ENCODE peak calls at places on chromosomes 11 and 22, in eight cellular contexts. I, J, P, S, C, Z, Y and D are unnamed samples.

GRCh38 chr11:129613076-129613475 is 202.6 kb upstream of the TMEM45B start:
- DNase-seq in I (no peak), J (no peak), P (no peak), S (no peak), C (no peak), Z (no peak), Y (no peak), D (no peak)

GRCh38 chr11:115869131-115869530 is 364.9 kb upstream of the CADM1 start:
- DNase-seq in I (no peak), J (no peak), P (no peak), S (no peak), C (no peak), Z (no peak), Y (no peak), D (no peak)

GRCh38 chr22:38609371-38609770 is 39.4 kb upstream of the DMC1 start:
- DNase-seq in I (no peak), J (no peak), P (no peak), S (no peak), C (no peak), Z (no peak), Y (no peak), D (no peak)

GRCh38 chr11:129992161-129992944 is 10.3 kb downstream of the PRDM10 start:
- DNase-seq in I (peak), J (no peak), P (peak), S (peak), C (no peak), Z (peak), Y (peak), D (peak)

GRCh38 chr11:94106699-94107098 is 21.9 kb upstream of the PANX1 start:
- DNase-seq in I (no peak), J (no peak), P (no peak), S (no peak), C (no peak), Z (no peak), Y (no peak), D (no peak)

GRCh38 chr11:115674176-115674575 is 170.0 kb upstream of the CADM1 start:
- DNase-seq in I (no peak), J (peak), P (no peak), S (no peak), C (no peak), Z (no peak), Y (no peak), D (no peak)

GRCh38 chr11:35487532-35488078 is 37.8 kb downstream of the PAMR1 start:
- DNase-seq in I (no peak), J (no peak), P (peak), S (peak), C (no peak), Z (no peak), Y (no peak), D (peak)

GRCh38 chr11:27926981-27927481 is 180.9 kb downstream of the KIF18A start:
- DNase-seq in I (no peak), J (no peak), P (no peak), S (no peak), C (no peak), Z (no peak), Y (no peak), D (no peak)

GRCh38 chr11:119729581-119730346 is 764 bp upstream of the NECTIN1 start:
- DNase-seq in I (peak), J (peak), P (peak), S (peak), C (no peak), Z (peak), Y (peak), D (peak)

GRCh38 chr22:45321827-45322226 is 12.1 kb downstream of the FAM118A start:
- DNase-seq in I (no peak), J (no peak), P (no peak), S (no peak), C (no peak), Z (no peak), Y (no peak), D (no peak)

GRCh38 chr11:64876835-64877341 is 1.5 kb downstream of the EHD1 start:
- DNase-seq in I (peak), J (no peak), P (peak), S (peak), C (no peak), Z (peak), Y (peak), D (no peak)

GRCh38 chr11:106507645-106508306 is 430.3 kb downstream of the AASDHPPT start:
- DNase-seq in I (no peak), J (no peak), P (no peak), S (no peak), C (no peak), Z (no peak), Y (no peak), D (no peak)

GRCh38 chr11:112881461-112881860 is 79.8 kb upstream of the NCAM1 start:
- DNase-seq in I (peak), J (peak), P (no peak), S (peak), C (no peak), Z (peak), Y (peak), D (peak)

GRCh38 chr11:118084247-118084646 is 2.5 kb downstream of the SMIM35 start:
- DNase-seq in I (peak), J (no peak), P (no peak), S (no peak), C (no peak), Z (peak), Y (peak), D (no peak)

GRCh38 chr22:44353063-44353440 is 40.3 kb upstream of the SHISAL1 start:
- DNase-seq in I (no peak), J (peak), P (no peak), S (no peak), C (no peak), Z (no peak), Y (no peak), D (no peak)

GRCh38 chr22:27349456-27349855 is 452.1 kb downstream of the MN1 start:
- DNase-seq in I (no peak), J (no peak), P (no peak), S (no peak), C (no peak), Z (no peak), Y (no peak), D (no peak)

GRCh38 chr11:69013009-69013951 is at the start of gene MRGPRF:
- DNase-seq in I (peak), J (peak), P (no peak), S (peak), C (no peak), Z (peak), Y (peak), D (peak)

GRCh38 chr11:23313001-23313400 is 452.7 kb upstream of the CCDC179 start:
- DNase-seq in I (no peak), J (no peak), P (no peak), S (no peak), C (no peak), Z (no peak), Y (no peak), D (no peak)

GRCh38 chr22:30314918-30315317 is 11.8 kb downstream of the TBC1D10A start:
- DNase-seq in I (no peak), J (no peak), P (no peak), S (no peak), C (peak), Z (no peak), Y (no peak), D (no peak)

GRCh38 chr22:30290679-30291333 is 1.5 kb upstream of the CASTOR1 start:
- DNase-seq in I (peak), J (peak), P (peak), S (peak), C (no peak), Z (peak), Y (peak), D (peak)

GRCh38 chr11:44793350-44794090 is 66.8 kb downstream of the TSPAN18 start:
- DNase-seq in I (no peak), J (no peak), P (no peak), S (no peak), C (no peak), Z (no peak), Y (no peak), D (peak)

GRCh38 chr11:108882211-108882831 is 217.5 kb downstream of the DDX10 start:
- DNase-seq in I (no peak), J (no peak), P (no peak), S (no peak), C (no peak), Z (no peak), Y (no peak), D (no peak)

GRCh38 chr11:33716236-33716635 is 15.6 kb upstream of the C11orf91 start:
- DNase-seq in I (no peak), J (no peak), P (peak), S (no peak), C (no peak), Z (no peak), Y (no peak), D (no peak)

GRCh38 chr11:79374707-79375106 is 66.1 kb downstream of the TENM4 start:
- DNase-seq in I (no peak), J (no peak), P (no peak), S (no peak), C (no peak), Z (no peak), Y (no peak), D (no peak)

GRCh38 chr11:123218451-123218850 is 23.4 kb upstream of the CLMP start:
- DNase-seq in I (no peak), J (no peak), P (no peak), S (no peak), C (no peak), Z (no peak), Y (no peak), D (no peak)

GRCh38 chr11:432501-433100 is 9.2 kb downstream of the ANO9 start:
- DNase-seq in I (no peak), J (no peak), P (no peak), S (no peak), C (no peak), Z (no peak), Y (no peak), D (no peak)

GRCh38 chr11:75468534-75469340 is 35.7 kb upstream of the KLHL35 start:
- DNase-seq in I (peak), J (peak), P (peak), S (peak), C (no peak), Z (peak), Y (no peak), D (peak)

GRCh38 chr22:37269930-37270678 is 12.2 kb upstream of the CYTH4 start:
- DNase-seq in I (no peak), J (no peak), P (no peak), S (no peak), C (no peak), Z (no peak), Y (no peak), D (no peak)

GRCh38 chr11:44623321-44623715 is 57.9 kb downstream of the CD82 start:
- DNase-seq in I (peak), J (peak), P (peak), S (peak), C (peak), Z (peak), Y (peak), D (peak)

GRCh38 chr11:13276454-13276851 is 1.1 kb upstream of the BMAL1 start:
- DNase-seq in I (no peak), J (no peak), P (no peak), S (no peak), C (no peak), Z (peak), Y (no peak), D (no peak)

GRCh38 chr11:13277719-13278619 is at the start of gene BMAL1:
- DNase-seq in I (peak), J (peak), P (no peak), S (peak), C (peak), Z (peak), Y (peak), D (peak)

GRCh38 chr11:13278620-13279486 is 1.3 kb downstream of the BMAL1 start:
- DNase-seq in I (no peak), J (no peak), P (peak), S (no peak), C (peak), Z (peak), Y (no peak), D (no peak)

GRCh38 chr11:13279487-13279834 is 1.9 kb downstream of the BMAL1 start:
- DNase-seq in I (no peak), J (no peak), P (no peak), S (no peak), C (no peak), Z (no peak), Y (no peak), D (no peak)

GRCh38 chr11:13276852-13277718 is 505 bp upstream of the BMAL1 start:
- DNase-seq in I (peak), J (peak), P (peak), S (peak), C (peak), Z (peak), Y (peak), D (peak)
- TF ChIP-seq POLR2A in I (peak), J (peak), P (no peak), S (peak), C (peak), Z (peak), Y (no peak), D (peak)

DNA sequence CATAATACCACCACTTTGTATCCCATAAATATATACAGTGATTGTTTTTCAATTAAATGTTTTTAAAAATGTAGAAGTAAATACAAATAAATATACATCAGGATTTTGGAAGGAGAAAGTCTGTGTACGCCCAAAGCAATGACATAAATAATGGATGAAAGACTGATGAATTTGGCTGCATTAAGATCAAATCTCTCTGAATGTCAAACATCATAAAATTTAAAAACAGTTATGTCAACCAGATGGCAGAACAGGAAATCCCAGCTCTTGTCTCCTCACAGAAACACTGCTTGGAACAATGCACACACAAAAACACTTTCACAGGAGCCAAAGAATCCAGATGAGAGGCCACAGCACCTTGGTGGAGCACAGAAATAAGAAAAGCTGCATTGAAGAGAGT is 332.9 kb downstream of the NTM start:
- DNase-seq in I (no peak), J (no peak), P (no peak), S (no peak), C (no peak), Z (no peak), Y (no peak), D (no peak)
- TF ChIP-seq POLR2A in I (no peak), J (no peak), P (no peak), S (no peak), C (no peak), Z (no peak), Y (no peak), D (no peak)

DNA sequence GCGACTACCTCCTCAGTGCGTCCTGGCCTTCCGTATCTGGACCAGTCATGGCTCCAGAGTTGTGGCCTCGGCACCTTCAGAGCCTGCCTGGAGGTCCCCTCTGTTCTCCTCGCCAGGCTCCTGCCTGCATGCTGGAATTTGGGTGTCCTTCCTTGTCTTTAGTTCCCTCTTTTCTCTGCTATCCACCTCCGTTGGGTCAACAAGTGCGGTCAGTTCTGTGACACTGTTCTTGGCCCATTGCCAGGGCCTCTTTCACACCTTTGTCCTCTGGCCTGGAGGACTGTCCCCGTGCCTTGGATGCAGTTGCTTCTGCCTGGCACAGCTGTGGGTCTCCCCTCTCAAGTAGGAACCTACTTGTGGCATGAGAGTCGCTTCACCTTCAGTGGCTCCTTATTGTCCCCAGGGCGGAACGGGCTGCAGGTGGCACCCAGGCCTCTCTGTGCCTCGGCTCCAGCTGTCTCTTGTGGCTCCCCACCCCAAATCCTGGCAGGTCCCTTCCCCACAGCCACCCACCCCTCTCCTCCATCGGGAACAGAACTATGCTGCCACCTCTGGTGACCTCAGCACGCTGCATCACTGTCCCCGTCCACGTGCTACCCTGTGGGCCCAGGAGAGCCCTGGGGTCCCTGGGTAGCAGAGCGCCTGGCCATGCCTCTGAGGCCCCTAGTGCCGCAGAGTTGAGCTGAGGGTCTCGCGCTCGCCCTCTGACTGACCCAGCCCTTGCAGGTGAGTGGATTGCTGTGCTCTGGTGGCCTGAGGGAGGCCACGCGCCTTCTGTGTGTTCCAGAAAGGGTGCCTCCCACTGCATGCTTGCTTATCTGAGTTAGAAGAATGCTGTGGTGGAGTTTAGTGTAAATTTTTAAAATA is 4.7 kb downstream of the DGCR8 start:
- DNase-seq in I (peak), J (no peak), P (no peak), S (peak), C (no peak), Z (no peak), Y (no peak), D (no peak)
- TF ChIP-seq POLR2A in I (no peak), J (no peak), P (no peak), S (no peak), C (no peak), Z (no peak), Y (no peak), D (no peak)

DNA sequence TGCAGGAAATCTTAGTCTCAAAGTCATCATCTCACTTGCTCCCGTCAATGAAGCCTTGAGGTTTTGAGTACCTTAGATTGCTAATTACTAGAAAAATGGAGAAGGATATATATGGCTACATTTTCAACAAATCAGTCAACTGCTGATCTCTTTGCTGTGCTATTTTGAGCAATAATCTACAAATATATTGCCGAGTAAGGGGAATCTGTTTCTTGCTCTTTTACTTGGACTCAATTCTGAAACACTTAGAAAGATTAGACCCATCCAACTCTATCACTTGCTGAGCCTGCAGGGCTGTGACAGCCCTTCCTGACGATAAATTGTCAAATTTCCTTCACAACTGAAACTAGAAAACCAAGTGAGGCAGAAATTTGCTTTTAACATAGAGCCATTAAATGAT is 17.0 kb downstream of the FEZ1 start:
- DNase-seq in I (no peak), J (no peak), P (no peak), S (no peak), C (no peak), Z (no peak), Y (no peak), D (no peak)
- TF ChIP-seq POLR2A in I (no peak), J (no peak), P (no peak), S (no peak), C (no peak), Z (no peak), Y (no peak), D (no peak)

GRCh38 chr11:32436751-32437405 is 1.5 kb upstream of the WT1 start:
- DNase-seq in I (no peak), J (no peak), P (no peak), S (no peak), C (no peak), Z (no peak), Y (no peak), D (peak)

GRCh38 chr11:32435152-32435480 is 223 bp downstream of the WT1 start:
- DNase-seq in I (no peak), J (no peak), P (no peak), S (no peak), C (no peak), Z (no peak), Y (no peak), D (no peak)

GRCh38 chr11:32435947-32436750 is 810 bp upstream of the WT1 start:
- DNase-seq in I (no peak), J (no peak), P (no peak), S (no peak), C (no peak), Z (no peak), Y (no peak), D (peak)

GRCh38 chr11:32434387-32435151 is 770 bp downstream of the WT1 start:
- DNase-seq in I (no peak), J (no peak), P (no peak), S (no peak), C (no peak), Z (no peak), Y (no peak), D (peak)

DNA sequence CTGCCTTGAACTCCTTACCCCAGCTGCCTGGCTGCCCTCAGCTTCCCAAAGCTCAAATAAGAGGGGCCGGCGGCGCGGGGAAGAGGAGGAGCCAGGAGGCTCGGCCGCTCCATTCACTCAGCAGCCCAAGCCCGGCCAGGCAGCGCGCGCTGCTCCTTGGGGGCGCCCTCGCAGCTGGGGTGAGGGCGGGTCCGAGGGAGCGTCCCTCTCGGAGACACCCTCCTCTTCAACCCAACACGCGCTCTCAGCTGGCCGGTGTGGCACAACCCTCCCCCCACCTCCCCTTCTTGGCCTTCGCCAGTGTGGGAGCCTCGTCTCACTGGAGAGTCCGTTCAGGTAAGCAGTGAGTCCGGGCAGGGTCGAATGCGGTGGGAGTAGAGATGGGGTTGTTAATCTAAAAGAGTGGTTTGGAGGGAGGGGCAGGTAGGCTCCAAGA is at the start of gene WT1:
- DNase-seq in I (no peak), J (no peak), P (no peak), S (no peak), C (no peak), Z (no peak), Y (no peak), D (peak)
- TF ChIP-seq POLR2A in I (no peak), J (no peak), P (no peak), S (no peak), C (no peak), Z (no peak), Y (no peak), D (peak)